ENCODE peak calls at places on chromosomes 4 and X, in five cellular contexts. K is HCT116, J is cardiac muscle cell, A is IMR-90, V is colonic mucosa. Q is an unnamed sample.

GRCh38 chrX:55546956-55547355 is 57.3 kb upstream of the USP51 start:
- DNase-seq in K (no peak), J (peak; percentile 19), V (no peak), A (no peak), Q (peak; percentile 5)

GRCh38 chr4:80685219-80685618 is 345.3 kb upstream of the BMP3 start:
- DNase-seq in A (no peak), K (no peak), J (no peak), V (no peak), Q (no peak)

GRCh38 chr4:172256820-172257219 is 443.6 kb downstream of the GALNTL6 start:
- DNase-seq in V (no peak), J (no peak), A (no peak), K (no peak), Q (no peak)

GRCh38 chrX:19303216-19303880 is 40.4 kb upstream of the PDHA1 start:
- DNase-seq in V (no peak), A (peak; percentile 45), K (no peak), J (peak; percentile 63), Q (peak; percentile 79)

GRCh38 chr4:74531952-74532794 is 87.2 kb downstream of the AREG start:
- DNase-seq in V (peak; percentile 31), A (peak; percentile 87), K (peak; percentile 92), J (peak; percentile 94), Q (peak; percentile 97)

GRCh38 chrX:150366951-150367545 is 3.9 kb downstream of the MAMLD1 start:
- DNase-seq in V (no peak), A (peak; percentile 79), J (peak; percentile 52), K (no peak), Q (peak; percentile 57)

GRCh38 chr4:91488946-91489345 is 814.8 kb upstream of the GRID2 start:
- DNase-seq in J (peak; percentile 1), K (no peak), V (no peak), A (no peak), Q (no peak)

GRCh38 chrX:65697173-65697572 is 29.7 kb downstream of the MSN start:
- DNase-seq in V (no peak), J (peak; percentile 33), K (no peak), A (peak; percentile 79), Q (peak; percentile 72)

GRCh38 chr4:20356565-20356964 is 104.9 kb downstream of the SLIT2 start:
- DNase-seq in J (peak; percentile 58), A (no peak), K (no peak), V (no peak), Q (peak; percentile 63)

GRCh38 chr4:121800638-121800960 is 524 bp upstream of the EXOSC9 start:
- DNase-seq in K (no peak), J (no peak), V (no peak), A (no peak), Q (no peak)

GRCh38 chr4:74522251-74522991 is 77.5 kb downstream of the AREG start:
- DNase-seq in J (no peak), A (peak; percentile 63), K (no peak), V (no peak), Q (peak; percentile 45)

GRCh38 chr4:26815199-26815598 is 45.4 kb upstream of the STIM2 start:
- DNase-seq in A (no peak), K (no peak), V (no peak), J (no peak), Q (no peak)

GRCh38 chr4:2296621-2297601 is 35.0 kb upstream of the MXD4 start:
- DNase-seq in V (no peak), K (no peak), J (no peak), A (no peak), Q (no peak)

GRCh38 chrX:51857159-51857733 is 36.2 kb upstream of the MAGED1 start:
- DNase-seq in A (no peak), V (no peak), J (no peak), K (no peak), Q (no peak)

GRCh38 chr4:98845960-98846359 is 83.0 kb downstream of the EIF4E start:
- DNase-seq in J (no peak), V (no peak), A (no peak), K (no peak), Q (no peak)

GRCh38 chr4:53346920-53347852 is 18.7 kb downstream of the SCFD2 start:
- DNase-seq in A (peak; percentile 61), J (peak; percentile 23), K (no peak), V (no peak), Q (peak; percentile 40)

GRCh38 chr4:7735961-7736360 is 203.7 kb downstream of the AFAP1 start:
- DNase-seq in A (no peak), K (no peak), J (no peak), V (no peak), Q (no peak)

GRCh38 chr4:186653973-186654372 is 69.7 kb downstream of the FAT1 start:
- DNase-seq in V (no peak), J (no peak), A (no peak), K (no peak), Q (no peak)

GRCh38 chr4:139617702-139618490 is 47.7 kb upstream of the MGST2 start:
- DNase-seq in K (peak; percentile 37), J (peak; percentile 22), V (no peak), A (no peak), Q (no peak)
- TF ChIP-seq CTCF in K (peak; percentile 74), J (peak; percentile 46), V (peak; percentile 39), A (peak; percentile 25), Q (peak; percentile 73)

DNA sequence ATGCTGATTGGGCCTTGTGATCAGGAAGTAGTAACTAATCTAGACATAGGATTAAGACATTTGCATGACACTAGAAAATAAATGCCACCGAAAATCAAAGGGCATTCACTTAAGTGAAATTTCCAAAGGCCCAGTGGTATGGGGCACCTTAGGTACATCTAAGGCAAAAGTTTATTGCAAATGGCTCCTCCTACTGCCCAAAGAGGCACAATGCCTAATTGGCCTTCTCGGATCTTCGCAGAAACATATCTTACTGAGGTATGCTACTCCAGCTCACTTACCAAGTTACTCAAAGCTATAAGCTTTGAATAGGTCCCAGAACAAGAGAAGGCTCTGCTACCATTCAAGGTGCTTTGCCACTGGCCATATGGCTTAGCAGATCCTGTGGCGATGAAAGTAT is 174.8 kb upstream of the CXCL13 start:
- DNase-seq in K (no peak), J (no peak), V (no peak), A (no peak), Q (no peak)
- TF ChIP-seq CTCF in K (peak; percentile 40), J (no peak), V (no peak), A (no peak), Q (no peak)

GRCh38 chrX:132631579-132632232 is 142.9 kb upstream of the MBNL3 start:
- DNase-seq in V (no peak), A (peak; percentile 40), K (no peak), J (peak; percentile 53), Q (peak; percentile 51)

GRCh38 chrX:132634521-132634920 is 145.7 kb upstream of the MBNL3 start:
- DNase-seq in A (no peak), K (no peak), J (no peak), V (no peak), Q (no peak)

GRCh38 chrX:132638313-132638712 is 149.5 kb upstream of the MBNL3 start:
- DNase-seq in V (no peak), K (no peak), J (no peak), A (no peak), Q (no peak)

GRCh38 chrX:132636080-132636479 is 147.2 kb upstream of the MBNL3 start:
- DNase-seq in J (peak; percentile 11), K (no peak), V (no peak), A (no peak), Q (peak; percentile 7)
- TF ChIP-seq CTCF in J (no peak), K (peak; percentile 13), V (no peak), A (peak; percentile 12), Q (no peak)

GRCh38 chrX:87578978-87579377 is 61.4 kb downstream of the KLHL4 start:
- DNase-seq in A (no peak), K (no peak), V (no peak), J (peak; percentile 30), Q (peak; percentile 26)
- TF ChIP-seq CTCF in A (no peak), K (no peak), V (no peak), J (peak; percentile 29), Q (peak; percentile 27)

GRCh38 chrX:413322-414201 is 26.9 kb upstream of the PPP2R3B start:
- DNase-seq in K (no peak), J (peak; percentile 37), V (no peak), A (peak; percentile 9), Q (peak; percentile 27)
- TF ChIP-seq CTCF in K (no peak), J (no peak), V (no peak), A (peak; percentile 14), Q (peak; percentile 7)

DNA sequence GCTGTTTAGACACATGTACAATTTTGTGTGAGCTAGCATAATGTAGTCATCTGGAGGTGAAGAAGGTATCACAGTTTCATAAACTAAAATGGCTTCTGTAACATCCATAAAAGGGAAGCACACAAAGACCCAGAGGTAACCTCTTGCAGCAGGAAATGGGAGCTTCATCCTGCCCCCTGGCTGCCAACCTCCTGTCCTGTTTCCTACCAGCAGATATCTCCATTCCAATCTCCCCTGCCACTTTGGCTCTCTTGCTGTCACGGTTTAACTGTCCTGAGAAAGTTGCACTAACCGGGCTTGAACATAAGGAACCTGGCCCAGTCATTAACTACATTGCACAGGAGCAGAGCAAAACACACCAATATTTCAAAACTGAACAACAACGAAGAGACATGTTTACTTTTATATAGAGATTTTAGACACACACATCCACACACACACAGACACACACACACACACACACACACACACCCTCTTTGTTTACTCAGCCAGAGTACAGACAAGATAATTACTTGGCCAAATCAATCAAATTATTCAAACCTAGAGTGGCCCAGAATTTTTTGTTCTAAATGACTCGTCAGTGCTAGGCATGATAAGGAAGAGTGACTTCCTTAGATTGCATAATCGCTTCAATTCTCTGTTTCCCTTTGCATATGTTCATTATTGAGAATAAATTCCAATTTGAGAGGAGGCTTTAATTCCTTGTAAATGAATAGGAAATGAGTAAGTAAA is 24.2 kb downstream of the MID2 start:
- DNase-seq in V (no peak), J (no peak), K (no peak), A (no peak), Q (peak; percentile 14)
- TF ChIP-seq CTCF in V (no peak), J (no peak), K (peak; percentile 16), A (no peak), Q (peak; percentile 30)

GRCh38 chrX:81237516-81237915 is 35.6 kb downstream of the SH3BGRL start:
- DNase-seq in A (no peak), J (no peak), K (no peak), V (no peak), Q (no peak)
- TF ChIP-seq CTCF in A (no peak), J (no peak), K (no peak), V (no peak), Q (no peak)

GRCh38 chr4:163590609-163591264 is 96.2 kb downstream of the TMA16 start:
- DNase-seq in V (no peak), K (no peak), A (no peak), J (no peak), Q (no peak)

GRCh38 chr4:163591614-163592020 is 97.1 kb downstream of the TMA16 start:
- DNase-seq in K (no peak), J (no peak), V (no peak), A (no peak), Q (no peak)

GRCh38 chr4:163592207-163592606 is 97.7 kb downstream of the TMA16 start:
- DNase-seq in J (no peak), V (no peak), A (no peak), K (no peak), Q (no peak)

GRCh38 chr4:163590103-163590502 is 95.6 kb downstream of the TMA16 start:
- DNase-seq in A (no peak), J (no peak), K (no peak), V (no peak), Q (no peak)

GRCh38 chr4:163587867-163588266 is 93.4 kb downstream of the TMA16 start:
- DNase-seq in V (no peak), J (no peak), K (no peak), A (no peak), Q (peak; percentile 9)
- TF ChIP-seq CTCF in V (no peak), J (no peak), K (peak; percentile 50), A (peak; percentile 9), Q (no peak)